ENCODE peak calls at places on chromosome 11, in four cellular contexts. M is HCT116, Y is IMR-90, U is GM23248. I is an unnamed sample.

GRCh38 chr11:65500262-65501004 is 1.6 kb downstream of the MALAT1 start:
- DNase-seq in M (no peak), Y (peak; percentile 58), U (peak; percentile 79), I (peak; percentile 65)

GRCh38 chr11:34501500-34501899 is 12.1 kb downstream of the ELF5 start:
- DNase-seq in M (no peak), Y (peak; percentile 89), U (peak; percentile 88), I (peak; percentile 98)

GRCh38 chr11:91163619-91164451 is 941.0 kb upstream of the CHORDC1 start:
- DNase-seq in M (no peak), Y (peak; percentile 34), U (no peak), I (peak; percentile 90)

GRCh38 chr11:125063429-125064043 is 431 bp downstream of the SLC37A2 start:
- DNase-seq in M (no peak), Y (no peak), U (peak; percentile 14), I (no peak)

GRCh38 chr11:72422414-72422813 is 11.9 kb downstream of the CLPB start:
- DNase-seq in M (no peak), Y (no peak), U (no peak), I (no peak)

GRCh38 chr11:132312161-132312560 is 941.7 kb downstream of the NTM start:
- DNase-seq in M (no peak), Y (peak; percentile 83), U (peak; percentile 60), I (peak; percentile 34)

GRCh38 chr11:44556735-44557409 is 8.6 kb upstream of the CD82 start:
- DNase-seq in M (peak; percentile 54), Y (peak; percentile 59), U (peak; percentile 74), I (peak; percentile 31)

GRCh38 chr11:30282289-30282631 is 40.6 kb upstream of the ARL14EP start:
- DNase-seq in M (no peak), Y (no peak), U (no peak), I (no peak)

GRCh38 chr11:75492181-75492820 is 33.4 kb downstream of the GDPD5 start:
- DNase-seq in M (no peak), Y (peak; percentile 20), U (no peak), I (peak; percentile 18)

GRCh38 chr11:64355078-64355940 is 3.7 kb upstream of the RPS6KA4 start:
- DNase-seq in M (peak; percentile 60), Y (peak; percentile 77), U (peak; percentile 93), I (peak; percentile 75)
- H3K9ac ChIP-seq in M (peak overlapping the region; percentile 95), Y (peak overlapping the region; percentile 62), U (peak overlapping the region; percentile 52), I (peak overlapping the region; percentile 45)

DNA sequence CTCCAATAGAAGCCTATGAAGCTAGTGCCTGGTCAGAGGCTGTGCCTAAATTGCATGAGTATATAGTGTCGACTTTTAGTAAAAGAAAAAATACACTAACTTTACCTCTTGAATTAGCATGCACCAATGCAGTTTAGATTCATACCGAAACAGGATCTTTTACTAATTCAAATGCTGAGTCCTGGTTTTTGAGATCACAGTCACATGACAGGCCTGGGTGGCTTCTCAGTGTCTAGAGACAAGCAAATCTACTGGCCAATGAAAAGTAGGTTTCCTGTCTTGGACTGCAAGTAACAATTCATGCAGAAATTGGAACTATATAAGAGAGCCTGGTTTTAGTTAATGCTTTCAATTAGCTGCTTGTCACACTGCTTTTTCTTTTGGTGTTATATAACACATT is 7.2 kb downstream of the ARHGEF12 start:
- DNase-seq in M (no peak), Y (no peak), U (no peak), I (no peak)
- H3K36me3 ChIP-seq in M (no peaks in the 10 kb centered on the region), Y (no peaks in the 10 kb centered on the region), U (no peaks in the 10 kb centered on the region), I (no peaks in the 10 kb centered on the region)

GRCh38 chr11:58654079-58654907 is 31.8 kb downstream of the CNTF start:
- DNase-seq in M (peak; percentile 68), Y (peak; percentile 72), U (peak; percentile 88), I (peak; percentile 69)
- H3K4me2 ChIP-seq in M (no peak overlapping the region), Y (no peak overlapping the region), U (peak overlapping the region; percentile 8), I (no peak overlapping the region)

GRCh38 chr11:47369676-47370075 is 8.7 kb downstream of the SPI1 start:
- DNase-seq in M (no peak), Y (no peak), U (no peak), I (no peak)
- H3K9ac ChIP-seq in M (no peak overlapping the region), Y (no peak overlapping the region), U (no peak overlapping the region), I (no peak overlapping the region)

I was measured in fibroblast of lung.